ENCODE peak calls at places on chromosome 6, in eight cellular contexts. B, M, I, A, R, C, E and V are unnamed samples.

GRCh38 chr6:144265390-144265789 is 19.7 kb upstream of the UTRN start:
- DNase-seq in I (no peak), C (no peak), A (peak; percentile 24), B (no peak), M (no peak), R (no peak), E (no peak), V (no peak)

GRCh38 chr6:36651659-36652379 is 26.7 kb upstream of the CDKN1A start:
- DNase-seq in I (no peak), B (no peak), R (no peak), C (no peak), E (no peak), M (no peak), A (no peak), V (no peak)

GRCh38 chr6:157895585-157895984 is 72.5 kb downstream of the SNX9 start:
- DNase-seq in I (no peak), R (peak; percentile 38), M (no peak), E (no peak), A (no peak), C (no peak), B (no peak), V (no peak)

GRCh38 chr6:169800668-169801395 is 49.4 kb downstream of the ERMARD start:
- DNase-seq in I (no peak), R (no peak), B (no peak), C (no peak), E (peak; percentile 85), A (peak; percentile 62), M (peak; percentile 30), V (no peak)

GRCh38 chr6:69044534-69044933 is 409.5 kb downstream of the ADGRB3 start:
- DNase-seq in R (no peak), A (no peak), C (no peak), B (no peak), I (no peak), E (no peak), M (no peak), V (no peak)

GRCh38 chr6:147216915-147217314 is 12.7 kb downstream of the STXBP5 start:
- DNase-seq in M (no peak), A (no peak), E (no peak), R (no peak), C (no peak), B (no peak), I (no peak), V (no peak)

GRCh38 chr6:30893001-30893591 is 8.8 kb downstream of the DDR1 start:
- DNase-seq in B (no peak), I (no peak), R (no peak), M (no peak), C (no peak), A (no peak), E (no peak), V (no peak)

GRCh38 chr6:128202169-128202765 is 301.4 kb upstream of the THEMIS start:
- DNase-seq in B (no peak), R (no peak), M (no peak), E (no peak), A (no peak), I (no peak), C (no peak), V (no peak)

GRCh38 chr6:52543729-52544324 is 33.0 kb downstream of the TRAM2 start:
- DNase-seq in A (no peak), I (no peak), E (no peak), C (no peak), R (no peak), M (no peak), B (no peak), V (no peak)

GRCh38 chr6:155985660-155986138 is 530.1 kb upstream of the NOX3 start:
- DNase-seq in I (no peak), M (no peak), B (no peak), C (no peak), R (no peak), E (peak; percentile 61), A (no peak), V (no peak)

GRCh38 chr6:84220809-84221409 is 6.5 kb downstream of the CEP162 start:
- DNase-seq in C (no peak), B (no peak), M (no peak), I (no peak), R (peak; percentile 49), A (no peak), E (no peak), V (no peak)

GRCh38 chr6:29501106-29501505 is 13.3 kb upstream of the MAS1L start:
- DNase-seq in I (no peak), R (no peak), M (no peak), B (no peak), A (no peak), C (no peak), E (no peak), V (no peak)